ENCODE peak calls at places on chromosomes 3 and 15, in five cellular contexts. One of them, this sample, is unnamed.

GRCh38 chr3:79263423-79263822 is 504.4 kb downstream of the ROBO1 start:
- DNase-seq in neural progenitor cell: no peak
- DNase-seq in IMR-90: no peak
- DNase-seq in astrocyte: no peak
- DNase-seq in H1: no peak
- DNase-seq in this sample: no peak

GRCh38 chr15:62444104-62445027 is 279.3 kb upstream of the C2CD4B start:
- DNase-seq in H1: no peak
- DNase-seq in astrocyte: peak; percentile 98
- DNase-seq in neural progenitor cell: no peak
- DNase-seq in IMR-90: peak; percentile 98
- DNase-seq in this sample: no peak

GRCh38 chr3:133136114-133137041 is 98.2 kb downstream of the TMEM108 start:
- DNase-seq in IMR-90: no peak
- DNase-seq in neural progenitor cell: no peak
- DNase-seq in H1: no peak
- DNase-seq in astrocyte: no peak
- DNase-seq in this sample: no peak

GRCh38 chr15:57322602-57323250 is 53.6 kb upstream of the CGNL1 start:
- DNase-seq in neural progenitor cell: no peak
- DNase-seq in IMR-90: no peak
- DNase-seq in astrocyte: no peak
- DNase-seq in H1: no peak
- DNase-seq in this sample: no peak

GRCh38 chr3:24494616-24495333 is at the start of gene THRB:
- DNase-seq in IMR-90: no peak
- DNase-seq in neural progenitor cell: peak; percentile 79
- DNase-seq in H1: peak; percentile 82
- DNase-seq in astrocyte: peak; percentile 26
- DNase-seq in this sample: peak; percentile 81

GRCh38 chr3:154759966-154760365 is 320.2 kb upstream of the MME start:
- DNase-seq in astrocyte: no peak
- DNase-seq in neural progenitor cell: peak; percentile 20
- DNase-seq in H1: no peak
- DNase-seq in IMR-90: no peak
- DNase-seq in this sample: no peak

GRCh38 chr3:186823391-186823790 is 17.1 kb upstream of the RFC4 start:
- DNase-seq in astrocyte: peak; percentile 42
- DNase-seq in H1: no peak
- DNase-seq in IMR-90: peak; percentile 44
- DNase-seq in neural progenitor cell: no peak
- DNase-seq in this sample: no peak

GRCh38 chr15:70378126-70379031 is 280.7 kb upstream of the TLE3 start:
- DNase-seq in H1: peak; percentile 43
- DNase-seq in IMR-90: no peak
- DNase-seq in astrocyte: no peak
- DNase-seq in neural progenitor cell: no peak
- DNase-seq in this sample: peak; percentile 40

GRCh38 chr3:167852216-167852615 is 116.7 kb downstream of the SERPINI1 start:
- DNase-seq in neural progenitor cell: no peak
- DNase-seq in astrocyte: peak; percentile 11
- DNase-seq in H1: no peak
- DNase-seq in IMR-90: peak; percentile 10
- DNase-seq in this sample: no peak
- H4K20me1 ChIP-seq in neural progenitor cell: no peaks in the 10 kb centered on the region
- H4K20me1 ChIP-seq in astrocyte: no peaks in the 10 kb centered on the region
- H4K20me1 ChIP-seq in H1: no peaks in the 10 kb centered on the region
- H4K20me1 ChIP-seq in IMR-90: no peaks in the 10 kb centered on the region
- H4K20me1 ChIP-seq in this sample: no peaks in the 10 kb centered on the region

DNA sequence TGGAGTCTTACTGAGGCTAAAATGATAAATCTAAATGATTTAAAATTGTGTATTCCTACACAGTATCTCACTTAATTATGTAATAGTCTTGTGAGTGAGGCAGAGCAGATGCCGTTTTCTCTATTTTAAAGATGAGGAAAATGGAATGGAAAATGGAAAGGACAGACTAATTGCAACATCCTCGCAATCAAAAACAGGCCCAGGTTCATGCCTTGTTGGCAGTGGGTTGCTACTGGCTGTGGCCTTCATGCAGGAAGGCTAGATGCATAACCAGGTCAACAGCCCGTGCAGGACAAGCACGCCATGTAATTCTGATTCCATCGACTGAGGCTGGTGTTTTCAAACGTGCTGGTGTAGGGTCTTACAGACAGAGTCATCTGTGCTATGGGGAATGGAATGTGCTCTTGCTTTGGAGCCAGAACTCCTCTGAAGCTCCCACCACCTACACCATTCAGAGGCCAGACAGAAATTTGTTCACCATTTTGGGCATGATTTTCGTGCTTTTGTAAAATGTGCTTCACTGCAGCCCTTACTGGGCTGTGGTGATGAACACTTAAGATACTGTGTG is 37.9 kb downstream of the MLH1 start:
- DNase-seq in astrocyte: peak; percentile 20
- DNase-seq in H1: no peak
- DNase-seq in neural progenitor cell: no peak
- DNase-seq in IMR-90: peak; percentile 13
- DNase-seq in this sample: no peak
- H3K4me1 ChIP-seq in astrocyte: no peaks in the 10 kb centered on the region
- H3K4me1 ChIP-seq in H1: no peaks in the 10 kb centered on the region
- H3K4me1 ChIP-seq in neural progenitor cell: no peaks in the 10 kb centered on the region
- H3K4me1 ChIP-seq in IMR-90: peaks cover 4% of the 10 kb centered on the region
- H3K4me1 ChIP-seq in this sample: no peaks in the 10 kb centered on the region

GRCh38 chr3:123706871-123707270 is 122.0 kb upstream of the HACD2 start:
- DNase-seq in neural progenitor cell: no peak
- DNase-seq in astrocyte: peak; percentile 38
- DNase-seq in IMR-90: peak; percentile 26
- DNase-seq in H1: no peak
- DNase-seq in this sample: no peak
- H4K20me1 ChIP-seq in neural progenitor cell: peaks cover 3% of the 10 kb centered on the region
- H4K20me1 ChIP-seq in astrocyte: no peaks in the 10 kb centered on the region
- H4K20me1 ChIP-seq in IMR-90: peaks cover 1% of the 10 kb centered on the region
- H4K20me1 ChIP-seq in H1: no peaks in the 10 kb centered on the region
- H4K20me1 ChIP-seq in this sample: no peaks in the 10 kb centered on the region

DNA sequence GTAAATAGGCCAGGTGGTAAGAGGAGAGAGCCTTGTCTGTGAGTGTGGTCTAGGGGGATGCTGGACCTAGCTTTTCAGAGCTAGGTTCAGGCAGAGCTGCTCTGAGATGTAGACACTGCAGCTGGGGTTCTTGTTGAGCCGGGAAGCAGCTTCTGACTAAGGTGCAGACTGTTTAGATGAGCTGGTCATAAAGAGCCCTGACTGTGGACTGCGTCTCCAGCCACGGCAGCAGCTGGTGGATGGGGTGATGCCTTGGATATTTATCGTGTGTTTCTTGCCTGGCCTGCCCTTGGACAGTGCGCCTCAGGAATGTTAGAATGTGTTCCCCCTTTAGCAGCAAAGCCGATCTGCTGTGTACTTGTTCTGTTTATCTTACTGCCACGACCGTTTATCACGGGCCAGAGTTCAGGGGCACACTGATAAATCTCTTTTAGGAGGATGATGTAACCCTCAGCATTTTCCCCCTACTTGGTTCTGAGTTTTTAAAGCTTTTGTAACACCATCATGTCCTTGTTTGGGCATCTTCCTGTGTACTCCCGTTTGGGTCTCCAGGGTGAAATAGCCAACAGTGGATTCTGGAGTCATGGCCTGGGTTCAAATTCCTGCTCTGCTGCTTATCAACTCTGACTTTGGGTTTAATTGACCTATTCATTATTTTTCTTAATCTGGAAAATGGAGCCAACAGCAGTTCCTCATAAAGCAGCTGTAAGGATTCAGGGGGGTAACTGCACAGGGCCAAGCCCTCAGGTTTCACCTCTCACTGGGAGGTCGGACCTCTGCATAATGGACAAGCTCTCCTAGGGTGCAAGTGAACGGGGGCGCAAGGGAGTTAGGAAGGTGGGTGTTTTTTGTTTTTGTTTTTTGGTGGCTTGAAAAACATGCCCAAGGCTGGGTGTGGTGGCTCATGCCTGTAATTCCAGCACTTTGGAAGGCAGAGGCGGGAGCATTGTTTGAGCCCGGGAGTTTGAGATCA is 51.4 kb downstream of the FLNB start:
- DNase-seq in IMR-90: peak; percentile 99
- DNase-seq in neural progenitor cell: no peak
- DNase-seq in astrocyte: peak; percentile 92
- DNase-seq in H1: no peak
- DNase-seq in this sample: no peak
- H3K4me1 ChIP-seq in IMR-90: peaks cover 34% of the 10 kb centered on the region
- H3K4me1 ChIP-seq in neural progenitor cell: peaks cover 18% of the 10 kb centered on the region
- H3K4me1 ChIP-seq in astrocyte: peaks cover 52% of the 10 kb centered on the region
- H3K4me1 ChIP-seq in H1: peaks cover 23% of the 10 kb centered on the region
- H3K4me1 ChIP-seq in this sample: peaks cover 19% of the 10 kb centered on the region

GRCh38 chr3:126989316-126990023 is 6.6 kb downstream of the PLXNA1 start:
- DNase-seq in astrocyte: no peak
- DNase-seq in neural progenitor cell: no peak
- DNase-seq in H1: no peak
- DNase-seq in IMR-90: no peak
- DNase-seq in this sample: no peak
- H4K20me1 ChIP-seq in astrocyte: peaks cover 99% of the 10 kb centered on the region
- H4K20me1 ChIP-seq in neural progenitor cell: peaks cover 100% of the 10 kb centered on the region
- H4K20me1 ChIP-seq in H1: peaks cover 67% of the 10 kb centered on the region
- H4K20me1 ChIP-seq in IMR-90: peaks cover 98% of the 10 kb centered on the region
- H4K20me1 ChIP-seq in this sample: no peaks in the 10 kb centered on the region

DNA sequence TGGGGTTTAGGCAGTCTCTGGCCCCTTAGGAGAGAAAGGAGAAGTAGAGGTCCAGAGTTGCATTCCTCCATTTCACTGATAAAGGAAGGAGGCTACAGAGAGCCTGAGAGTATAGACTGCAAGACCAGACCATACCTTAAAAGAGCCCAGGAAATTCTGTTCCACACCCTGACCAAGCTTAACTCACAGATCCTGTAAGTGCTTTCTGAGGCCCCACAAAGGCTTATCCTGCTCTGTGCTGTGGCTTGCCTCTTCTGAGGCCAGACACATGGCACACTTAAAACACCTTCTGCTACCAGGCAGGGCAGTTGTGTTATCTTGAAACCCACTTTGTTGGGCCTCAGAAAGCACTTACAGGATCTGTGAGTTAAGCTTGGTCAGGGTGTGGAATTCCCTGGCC is 39.1 kb upstream of the LEKR1 start:
- DNase-seq in astrocyte: no peak
- DNase-seq in IMR-90: no peak
- DNase-seq in neural progenitor cell: no peak
- DNase-seq in H1: no peak
- DNase-seq in this sample: no peak
- H3K4me1 ChIP-seq in astrocyte: peaks cover 38% of the 10 kb centered on the region
- H3K4me1 ChIP-seq in IMR-90: peaks cover 19% of the 10 kb centered on the region
- H3K4me1 ChIP-seq in neural progenitor cell: no peaks in the 10 kb centered on the region
- H3K4me1 ChIP-seq in H1: no peaks in the 10 kb centered on the region
- H3K4me1 ChIP-seq in this sample: no peaks in the 10 kb centered on the region

DNA sequence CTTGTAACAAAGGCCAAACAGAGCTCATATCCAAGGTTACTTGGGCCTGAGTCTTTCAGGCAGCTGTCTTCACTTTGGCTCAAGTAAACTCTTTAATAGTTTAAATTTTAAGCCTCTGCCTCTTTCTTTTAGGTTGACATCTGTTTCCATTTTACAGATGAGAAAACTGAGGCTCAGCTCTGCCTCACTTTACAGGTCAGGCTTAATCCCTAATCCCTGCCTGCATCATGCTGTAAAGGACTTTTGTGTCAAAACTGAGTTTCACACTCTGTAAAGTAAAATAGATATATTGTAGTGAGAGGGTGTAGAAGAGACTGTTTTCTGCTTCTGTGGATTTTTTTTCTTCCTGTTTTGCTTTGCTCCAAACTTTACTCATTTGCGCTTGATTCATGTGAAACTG is 11.1 kb downstream of the FLNB start:
- DNase-seq in IMR-90: no peak
- DNase-seq in H1: no peak
- DNase-seq in neural progenitor cell: no peak
- DNase-seq in astrocyte: no peak
- DNase-seq in this sample: no peak
- H4K20me1 ChIP-seq in IMR-90: peaks cover 87% of the 10 kb centered on the region
- H4K20me1 ChIP-seq in H1: peaks cover 4% of the 10 kb centered on the region
- H4K20me1 ChIP-seq in neural progenitor cell: peaks cover 40% of the 10 kb centered on the region
- H4K20me1 ChIP-seq in astrocyte: peaks cover 93% of the 10 kb centered on the region
- H4K20me1 ChIP-seq in this sample: no peaks in the 10 kb centered on the region

GRCh38 chr3:113663761-113664160 is 32.7 kb downstream of the USF3 start:
- DNase-seq in astrocyte: no peak
- DNase-seq in neural progenitor cell: no peak
- DNase-seq in H1: no peak
- DNase-seq in IMR-90: no peak
- DNase-seq in this sample: no peak

GRCh38 chr3:113660901-113661300 is 35.5 kb downstream of the USF3 start:
- DNase-seq in IMR-90: peak; percentile 87
- DNase-seq in H1: no peak
- DNase-seq in astrocyte: peak; percentile 50
- DNase-seq in neural progenitor cell: no peak
- DNase-seq in this sample: no peak

GRCh38 chr3:113662824-113663223 is 33.6 kb downstream of the USF3 start:
- DNase-seq in IMR-90: no peak
- DNase-seq in neural progenitor cell: no peak
- DNase-seq in H1: no peak
- DNase-seq in astrocyte: no peak
- DNase-seq in this sample: no peak

GRCh38 chr3:113664523-113665094 is 31.8 kb downstream of the USF3 start:
- DNase-seq in H1: no peak
- DNase-seq in IMR-90: no peak
- DNase-seq in astrocyte: no peak
- DNase-seq in neural progenitor cell: no peak
- DNase-seq in this sample: no peak

GRCh38 chr3:113663324-113663750 is 33.1 kb downstream of the USF3 start:
- DNase-seq in H1: no peak
- DNase-seq in neural progenitor cell: no peak
- DNase-seq in IMR-90: no peak
- DNase-seq in astrocyte: no peak
- DNase-seq in this sample: no peak
- H3K4me1 ChIP-seq in H1: no peaks in the 10 kb centered on the region
- H3K4me1 ChIP-seq in neural progenitor cell: no peaks in the 10 kb centered on the region
- H3K4me1 ChIP-seq in IMR-90: peaks cover 7% of the 10 kb centered on the region
- H3K4me1 ChIP-seq in astrocyte: no peaks in the 10 kb centered on the region
- H3K4me1 ChIP-seq in this sample: no peaks in the 10 kb centered on the region

GRCh38 chr15:25406846-25407245 is 32.0 kb downstream of the UBE3A start:
- DNase-seq in H1: no peak
- DNase-seq in astrocyte: no peak
- DNase-seq in IMR-90: no peak
- DNase-seq in neural progenitor cell: no peak
- DNase-seq in this sample: no peak
- H4K20me1 ChIP-seq in H1: peaks cover 9% of the 10 kb centered on the region
- H4K20me1 ChIP-seq in astrocyte: peaks cover 68% of the 10 kb centered on the region
- H4K20me1 ChIP-seq in IMR-90: peaks cover 45% of the 10 kb centered on the region
- H4K20me1 ChIP-seq in neural progenitor cell: peaks cover 64% of the 10 kb centered on the region
- H4K20me1 ChIP-seq in this sample: no peaks in the 10 kb centered on the region

This sample was measured in H9.